ENCODE peak calls at places on chromosomes 7 and 10, in six cellular contexts. P is fibroblast of lung, S is left lung, V is foreskin fibroblast, F is left ventricle myocardium inferior, D is transverse colon. K is an unnamed sample.

GRCh38 chr7:1062296-1063294 is 18.2 kb downstream of the GPR146 start:
- DNase-seq in S (no peak), D (no peak), V (no peak), F (no peak), P (no peak), K (no peak)

GRCh38 chr7:142308918-142309317 is 51.1 kb upstream of the PRSS58 start:
- DNase-seq in S (no peak), D (no peak), F (no peak), P (no peak), V (no peak), K (no peak)

GRCh38 chr10:91185239-91185875 is 35.1 kb upstream of the PCGF5 start:
- DNase-seq in F (no peak), V (peak; percentile 50), D (no peak), P (peak; percentile 78), S (no peak), K (no peak)

GRCh38 chr10:123309740-123310139 is 155.5 kb downstream of the BUB3 start:
- DNase-seq in P (peak; percentile 81), S (no peak), F (no peak), D (no peak), V (no peak), K (no peak)

GRCh38 chr10:102280397-102281015 is 35.2 kb downstream of the GBF1 start:
- DNase-seq in F (peak; percentile 37), V (no peak), P (peak; percentile 47), D (no peak), S (no peak), K (no peak)

GRCh38 chr7:151662291-151662690 is 142.6 kb upstream of the RHEB start:
- DNase-seq in S (no peak), F (no peak), P (no peak), D (no peak), V (no peak), K (no peak)

GRCh38 chr7:90492250-90492649 is 22.8 kb downstream of the PTTG1IP2 start:
- DNase-seq in P (no peak), S (no peak), F (no peak), V (no peak), D (no peak), K (no peak)

GRCh38 chr7:140446467-140446866 is 32.8 kb downstream of the MKRN1 start:
- DNase-seq in V (no peak), P (no peak), F (no peak), D (no peak), S (no peak), K (no peak)

GRCh38 chr7:157493017-157493416 is 156.2 kb downstream of the DNAJB6 start:
- DNase-seq in P (no peak), D (no peak), F (no peak), V (no peak), S (no peak), K (no peak)

GRCh38 chr10:34031410-34031809 is 696.9 kb upstream of the NRP1 start:
- DNase-seq in F (peak; percentile 46), S (no peak), V (peak; percentile 84), P (peak; percentile 78), D (peak; percentile 12), K (no peak)

GRCh38 chr10:60521974-60522405 is 132.3 kb upstream of the ANK3 start:
- DNase-seq in V (peak; percentile 78), F (no peak), P (peak; percentile 98), D (no peak), S (no peak), K (no peak)

GRCh38 chr10:131910663-131911314 is 10.0 kb downstream of the PPP2R2D start:
- DNase-seq in P (no peak), F (no peak), D (no peak), S (no peak), V (no peak), K (no peak)

GRCh38 chr7:105924950-105925349 is 38.1 kb upstream of the CDHR3 start:
- DNase-seq in D (no peak), P (no peak), F (no peak), S (no peak), V (no peak), K (no peak)

GRCh38 chr7:139066315-139066714 is 30.5 kb upstream of the ZC3HAV1L start:
- DNase-seq in V (no peak), P (no peak), D (no peak), S (no peak), F (no peak), K (no peak)

GRCh38 chr7:135161669-135162068 is 8.8 kb downstream of the CYREN start:
- DNase-seq in V (no peak), F (no peak), P (no peak), D (no peak), S (no peak), K (no peak)

GRCh38 chr10:43214956-43215561 is 51.8 kb downstream of the RASGEF1A start:
- DNase-seq in D (no peak), S (no peak), P (no peak), V (no peak), F (no peak), K (no peak)

GRCh38 chr10:116164291-116164690 is 108.7 kb downstream of the GFRA1 start:
- DNase-seq in F (no peak), D (no peak), P (no peak), V (no peak), S (no peak), K (no peak)

GRCh38 chr7:84040365-84040764 is 154.2 kb downstream of the SEMA3A start:
- DNase-seq in V (no peak), D (no peak), P (no peak), S (no peak), F (no peak), K (no peak)

GRCh38 chr7:87474533-87475358 is 734 bp downstream of the ABCB4 start:
- DNase-seq in V (peak; percentile 29), D (peak; percentile 11), S (no peak), P (peak; percentile 65), F (no peak), K (peak; percentile 64)

GRCh38 chr7:74027683-74028320 is at the start of gene ELN:
- DNase-seq in P (peak; percentile 60), V (no peak), S (peak; percentile 74), F (peak; percentile 89), D (peak; percentile 63), K (no peak)

GRCh38 chr10:127872871-127873600 is 19.7 kb downstream of the CLRN3 start:
- DNase-seq in S (no peak), P (no peak), V (no peak), D (peak; percentile 83), F (no peak), K (no peak)
- TF ChIP-seq CTCF in S (no peak), P (no peak), V (no peak), D (peak; percentile 43), F (peak; percentile 13), K (peak; percentile 56)

GRCh38 chr10:30589441-30589840 is 40.1 kb downstream of the LYZL2 start:
- DNase-seq in P (no peak), V (no peak), D (peak; percentile 17), S (peak; percentile 44), F (peak; percentile 29), K (peak; percentile 52)

GRCh38 chr10:30587522-30588031 is 42.0 kb downstream of the LYZL2 start:
- DNase-seq in F (peak; percentile 31), S (peak; percentile 69), P (no peak), V (no peak), D (peak; percentile 64), K (peak; percentile 77)

GRCh38 chr10:30583778-30584415 is 45.7 kb downstream of the LYZL2 start:
- DNase-seq in V (peak; percentile 50), D (peak; percentile 79), P (peak; percentile 82), F (peak; percentile 57), S (peak; percentile 71), K (no peak)

GRCh38 chr10:30591249-30591670 is 38.3 kb downstream of the LYZL2 start:
- DNase-seq in D (peak; percentile 29), S (no peak), V (peak; percentile 30), F (no peak), P (peak; percentile 30), K (no peak)

GRCh38 chr10:30586828-30587227 is 42.7 kb downstream of the LYZL2 start:
- DNase-seq in P (no peak), S (no peak), F (no peak), V (no peak), D (no peak), K (no peak)
- TF ChIP-seq CTCF in P (no peak), S (no peak), F (no peak), V (no peak), D (no peak), K (no peak)

GRCh38 chr7:35968140-35968940 is 167.5 kb downstream of the SEPTIN7 start:
- DNase-seq in V (no peak), D (no peak), S (no peak), P (no peak), F (no peak), K (no peak)

GRCh38 chr7:35970458-35970857 is 169.6 kb downstream of the SEPTIN7 start:
- DNase-seq in V (no peak), D (no peak), F (no peak), P (no peak), S (no peak), K (no peak)

GRCh38 chr7:35969055-35969454 is 168.2 kb downstream of the SEPTIN7 start:
- DNase-seq in P (no peak), V (no peak), F (no peak), S (no peak), D (no peak), K (no peak)

GRCh38 chr7:35967366-35968139 is 166.7 kb downstream of the SEPTIN7 start:
- DNase-seq in S (no peak), D (no peak), V (no peak), F (no peak), P (no peak), K (no peak)

DNA sequence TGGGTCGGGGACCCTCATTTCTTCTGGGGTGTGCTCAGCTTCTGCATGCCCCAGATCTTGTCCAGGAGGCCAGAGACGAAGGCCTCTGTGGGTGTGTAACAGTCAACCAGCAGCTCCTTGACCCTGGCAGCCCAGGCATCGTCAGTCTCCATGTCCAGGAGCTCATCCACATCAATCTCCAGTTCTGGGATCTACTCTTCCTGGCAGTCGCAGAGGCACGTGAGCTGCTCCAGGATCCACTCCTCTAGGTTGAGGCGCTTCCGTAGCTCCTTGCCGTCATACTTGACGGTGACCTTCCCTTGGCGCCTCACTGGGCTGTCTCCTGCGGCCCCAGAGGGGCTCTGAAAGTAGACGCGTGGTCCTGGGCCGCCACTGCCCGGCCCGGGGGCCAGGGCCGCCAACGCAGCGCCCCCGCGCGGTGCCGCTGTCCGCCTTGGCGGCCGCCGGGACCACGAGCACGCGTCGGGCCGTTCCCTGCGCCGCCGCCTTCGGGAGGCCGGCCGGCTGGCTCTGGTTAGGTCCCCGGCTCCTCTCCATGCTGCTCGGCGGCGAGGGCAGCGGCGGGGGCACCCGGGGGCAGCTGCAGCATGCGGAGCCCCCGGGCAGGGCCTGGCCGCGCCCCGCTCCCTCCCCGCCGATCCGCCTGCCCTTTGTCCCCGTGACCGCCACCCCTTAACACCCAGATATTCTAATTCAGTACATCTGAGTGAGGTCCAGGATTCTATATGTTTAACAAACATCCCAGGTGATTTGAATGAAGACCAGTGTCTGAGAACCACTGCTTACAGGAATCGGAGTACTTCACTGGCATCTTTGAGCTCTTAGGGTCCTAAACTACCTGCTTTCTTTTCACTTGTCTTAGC is 170.5 kb downstream of the SEPTIN7 start:
- DNase-seq in V (no peak), P (no peak), S (no peak), F (no peak), D (no peak), K (no peak)
- TF ChIP-seq CTCF in V (no peak), P (no peak), S (peak; percentile 16), F (peak; percentile 54), D (peak; percentile 25), K (peak; percentile 55)

DNA sequence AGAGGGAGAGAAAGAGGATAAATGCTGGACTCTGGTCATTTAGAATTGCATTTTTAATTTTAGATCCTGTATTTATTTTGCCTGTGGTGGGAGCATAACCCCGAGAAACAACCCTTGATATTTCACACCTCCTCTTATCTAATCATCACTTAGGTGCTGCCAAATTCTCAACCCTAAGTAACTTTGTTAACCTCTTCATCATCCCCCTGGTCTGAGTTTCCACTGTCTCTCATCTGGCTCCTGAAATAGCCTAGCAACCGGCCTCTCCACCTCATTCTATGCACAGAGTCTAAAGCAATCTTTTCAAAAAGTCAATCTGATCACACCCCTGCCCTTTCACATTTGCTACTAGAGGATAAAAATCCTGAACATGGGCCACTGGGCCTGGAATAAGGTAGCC is 118.5 kb upstream of the C1QL3 start:
- DNase-seq in V (no peak), D (no peak), P (no peak), S (no peak), F (no peak), K (no peak)
- TF ChIP-seq CTCF in V (no peak), D (no peak), P (no peak), S (no peak), F (no peak), K (no peak)